ENCODE peak calls at places on chromosome 9, in ten cellular contexts. F is GM23338; Z is AG09309; S is cardiac fibroblast; K is spleen; N is CD8-positive, alpha-beta T cell; J is lower lobe of right lung; G is PC-9; P is lower leg skin; Y is CD8-positive, alpha-beta memory T cell. I is an unnamed sample.

GRCh38 chr9:3136999-3137675 is 293.2 kb upstream of the PUM3 start:
- DNase-seq in F (no peak), Z (peak), S (peak), K (no peak), N (no peak), J (no peak), G (no peak), P (no peak), Y (no peak), I (no peak)

GRCh38 chr9:122347348-122348287 is 23.2 kb upstream of the PTGS1 start:
- DNase-seq in F (peak), Z (no peak), S (peak), K (peak), N (no peak), J (no peak), G (peak), P (no peak), Y (no peak), I (no peak)

GRCh38 chr9:79026311-79026710 is 545.5 kb upstream of the TLE4 start:
- DNase-seq in F (no peak), Z (no peak), S (no peak), K (no peak), N (no peak), J (no peak), G (peak), P (no peak), Y (no peak), I (no peak)

GRCh38 chr9:4435197-4435596 is 55.1 kb upstream of the SLC1A1 start:
- DNase-seq in F (peak), Z (peak), S (peak), K (no peak), N (no peak), J (no peak), G (no peak), P (no peak), Y (no peak), I (peak)

GRCh38 chr9:79567671-79568098 is 4.1 kb upstream of the TLE4 start:
- DNase-seq in F (peak), Z (no peak), S (no peak), K (no peak), N (no peak), J (no peak), G (no peak), P (no peak), Y (no peak), I (no peak)

GRCh38 chr9:22457448-22457847 is 10.8 kb downstream of the DMRTA1 start:
- DNase-seq in F (peak), Z (no peak), S (no peak), K (no peak), N (no peak), J (no peak), G (no peak), P (no peak), Y (no peak), I (no peak)

GRCh38 chr9:137722481-137722880 is 103.7 kb downstream of the EHMT1 start:
- DNase-seq in F (no peak), Z (no peak), S (no peak), K (no peak), N (peak), J (no peak), G (no peak), P (no peak), Y (no peak), I (no peak)

GRCh38 chr9:137294684-137295312 is 7.3 kb downstream of the NRARP start:
- DNase-seq in F (peak), Z (no peak), S (peak), K (no peak), N (no peak), J (no peak), G (no peak), P (no peak), Y (no peak), I (no peak)

GRCh38 chr9:4508246-4508906 is 18.1 kb downstream of the SLC1A1 start:
- DNase-seq in F (no peak), Z (peak), S (no peak), K (no peak), N (no peak), J (no peak), G (no peak), P (no peak), Y (no peak), I (no peak)

GRCh38 chr9:26744362-26744965 is 148.1 kb downstream of the CAAP1 start:
- DNase-seq in F (peak), Z (no peak), S (peak), K (no peak), N (no peak), J (no peak), G (no peak), P (no peak), Y (no peak), I (no peak)

GRCh38 chr9:126488310-126488709 is 125.4 kb upstream of the LMX1B start:
- DNase-seq in F (no peak), Z (no peak), S (no peak), K (no peak), N (no peak), J (no peak), G (no peak), P (peak), Y (no peak), I (no peak)

GRCh38 chr9:114272739-114273431 is 50.0 kb upstream of the ORM1 start:
- DNase-seq in F (no peak), Z (no peak), S (no peak), K (peak), N (no peak), J (peak), G (no peak), P (no peak), Y (no peak), I (no peak)

GRCh38 chr9:13569706-13570423 is 290.4 kb upstream of the MPDZ start:
- DNase-seq in F (no peak), Z (no peak), S (peak), K (no peak), N (no peak), J (no peak), G (no peak), P (no peak), Y (no peak), I (peak)

GRCh38 chr9:90925581-90926257 is 124.1 kb downstream of the SYK start:
- DNase-seq in F (no peak), Z (peak), S (peak), K (no peak), N (no peak), J (no peak), G (no peak), P (peak), Y (no peak), I (no peak)

GRCh38 chr9:37025381-37026084 is 8.5 kb downstream of the PAX5 start:
- DNase-seq in F (peak), Z (no peak), S (no peak), K (no peak), N (no peak), J (no peak), G (no peak), P (peak), Y (no peak), I (no peak)
- H3K4me3 ChIP-seq in F (peak), Z (peak), S (no peak), K (peak), N (peak), J (peak), G (no peak), P (no peak), Y (peak), I (no peak)

GRCh38 chr9:96620832-96621269 is 1.2 kb upstream of the CDC14B start:
- DNase-seq in F (peak), Z (no peak), S (peak), K (no peak), N (no peak), J (no peak), G (peak), P (no peak), Y (no peak), I (no peak)
- H3K4me3 ChIP-seq in F (peak), Z (no peak), S (no peak), K (no peak), N (no peak), J (no peak), G (peak), P (no peak), Y (no peak), I (no peak)

GRCh38 chr9:134892820-134893420 is 12.3 kb downstream of the FCN2 start:
- DNase-seq in F (no peak), Z (no peak), S (no peak), K (peak), N (no peak), J (no peak), G (no peak), P (peak), Y (no peak), I (no peak)

GRCh38 chr9:134891713-134892112 is 11.1 kb downstream of the FCN2 start:
- DNase-seq in F (no peak), Z (no peak), S (no peak), K (peak), N (no peak), J (peak), G (no peak), P (peak), Y (no peak), I (no peak)

GRCh38 chr9:134894136-134894860 is 13.7 kb downstream of the FCN2 start:
- DNase-seq in F (no peak), Z (no peak), S (no peak), K (peak), N (no peak), J (peak), G (no peak), P (peak), Y (no peak), I (no peak)

GRCh38 chr9:134891016-134891589 is 10.5 kb downstream of the FCN2 start:
- DNase-seq in F (no peak), Z (no peak), S (no peak), K (peak), N (no peak), J (no peak), G (no peak), P (peak), Y (no peak), I (no peak)

GRCh38 chr9:134892221-134892620 is 11.6 kb downstream of the FCN2 start:
- DNase-seq in F (no peak), Z (no peak), S (no peak), K (peak), N (no peak), J (peak), G (no peak), P (peak), Y (no peak), I (no peak)
- H3K4me3 ChIP-seq in F (no peak), Z (no peak), S (no peak), K (no peak), N (no peak), J (no peak), G (no peak), P (no peak), Y (no peak), I (no peak)

DNA sequence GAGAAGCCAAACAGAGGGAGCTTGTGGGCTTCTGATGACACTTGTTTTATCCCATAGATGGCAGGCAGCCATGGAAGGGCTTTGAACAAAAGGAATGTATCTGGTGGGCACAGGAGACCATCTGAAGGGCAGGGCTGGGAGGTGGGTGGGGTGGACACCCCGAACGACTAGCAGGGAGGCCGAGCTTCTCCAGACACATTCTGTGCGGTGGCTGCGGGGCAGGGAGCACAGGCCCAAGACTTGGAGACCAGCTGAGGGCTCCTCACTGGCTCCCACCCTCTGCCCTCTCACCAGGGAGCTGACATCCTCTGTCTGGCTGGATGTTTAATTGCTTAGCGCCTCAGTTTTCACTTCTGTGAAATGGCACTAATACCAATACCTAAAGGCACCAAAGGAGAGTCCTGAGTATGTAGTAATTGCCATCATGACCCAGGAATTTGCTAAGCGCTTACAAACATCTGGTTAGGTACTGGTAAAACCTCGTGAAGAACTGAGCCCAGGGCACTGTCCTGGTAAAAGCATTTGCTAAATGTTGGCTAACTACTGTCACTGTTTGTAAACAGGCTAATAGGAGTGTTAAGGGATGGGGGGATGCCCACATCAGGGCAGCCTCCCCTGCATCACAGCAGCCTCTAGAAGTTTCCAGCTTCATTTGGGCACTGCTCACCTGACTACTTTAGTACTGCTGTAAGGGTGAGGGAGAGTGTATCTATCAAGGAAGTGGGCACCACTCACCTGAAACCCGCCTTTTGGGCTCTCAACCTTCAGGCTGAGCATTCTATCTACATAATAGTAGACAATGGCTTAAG is 2.1 kb upstream of the PHF2 start:
- DNase-seq in F (no peak), Z (no peak), S (no peak), K (no peak), N (peak), J (no peak), G (no peak), P (no peak), Y (no peak), I (no peak)
- H3K4me3 ChIP-seq in F (peak), Z (no peak), S (no peak), K (no peak), N (no peak), J (no peak), G (no peak), P (no peak), Y (no peak), I (no peak)

GRCh38 chr9:136201609-136202448 is 3.1 kb downstream of the LHX3 start:
- DNase-seq in F (peak), Z (no peak), S (peak), K (no peak), N (no peak), J (no peak), G (no peak), P (no peak), Y (no peak), I (no peak)

GRCh38 chr9:136201174-136201573 is 3.8 kb downstream of the LHX3 start:
- DNase-seq in F (no peak), Z (no peak), S (no peak), K (no peak), N (no peak), J (no peak), G (no peak), P (no peak), Y (no peak), I (no peak)

GRCh38 chr9:136198605-136199083 is 6.3 kb downstream of the LHX3 start:
- DNase-seq in F (peak), Z (no peak), S (peak), K (no peak), N (no peak), J (no peak), G (no peak), P (no peak), Y (no peak), I (no peak)

GRCh38 chr9:136199391-136200288 is 5.3 kb downstream of the LHX3 start:
- DNase-seq in F (peak), Z (no peak), S (no peak), K (no peak), N (no peak), J (no peak), G (no peak), P (no peak), Y (no peak), I (no peak)

GRCh38 chr9:136200424-136200823 is 4.5 kb downstream of the LHX3 start:
- DNase-seq in F (peak), Z (no peak), S (no peak), K (no peak), N (no peak), J (no peak), G (no peak), P (no peak), Y (no peak), I (no peak)
- H3K4me3 ChIP-seq in F (no peak), Z (no peak), S (no peak), K (no peak), N (no peak), J (no peak), G (no peak), P (no peak), Y (no peak), I (no peak)

I was measured in skeletal muscle cell.